ENCODE peak calls at places on chromosome 18, in six cellular contexts. Z is OCI-LY7; C is CD8-positive, alpha-beta T cell; I is DND-41; J is body of pancreas; F is brain microvascular endothelial cell. E is an unnamed sample.
A peak's percentile ranks its signal among the peaks of the same experiment; 100 is the strongest.

GRCh38 chr18:58484989-58485962 is 143.6 kb downstream of the ALPK2 start:
- DNase-seq in I (no peak), J (no peak), F (no peak), C (no peak), Z (no peak), E (no peak)

GRCh38 chr18:9772847-9773677 is 65.0 kb downstream of the RAB31 start:
- DNase-seq in I (no peak), Z (no peak), F (no peak), J (no peak), C (no peak), E (no peak)

GRCh38 chr18:37122877-37123276 is 293.9 kb downstream of the KIAA1328 start:
- DNase-seq in Z (no peak), I (no peak), F (no peak), J (no peak), C (no peak), E (no peak)

GRCh38 chr18:55856191-55856590 is 268.2 kb upstream of the TCF4 start:
- DNase-seq in J (no peak), C (no peak), I (no peak), Z (no peak), F (peak; percentile 72), E (no peak)

GRCh38 chr18:55779711-55780590 is 192.0 kb upstream of the TCF4 start:
- DNase-seq in C (no peak), Z (peak; percentile 5), F (no peak), I (no peak), J (peak; percentile 13), E (no peak)

GRCh38 chr18:10776493-10776892 is 250.7 kb downstream of the NAPG start:
- DNase-seq in C (no peak), F (no peak), J (no peak), Z (no peak), I (no peak), E (no peak)

GRCh38 chr18:11387880-11388279 is 221.5 kb upstream of the SLC35G4 start:
- DNase-seq in J (peak; percentile 73), F (peak; percentile 77), Z (no peak), I (no peak), C (no peak), E (peak; percentile 8)

GRCh38 chr18:58067611-58068010 is 23.6 kb downstream of the NEDD4L start:
- DNase-seq in I (no peak), C (no peak), F (no peak), Z (no peak), J (peak; percentile 25), E (no peak)

GRCh38 chr18:22488554-22488953 is 70.8 kb upstream of the CTAGE1 start:
- DNase-seq in C (no peak), I (no peak), J (peak; percentile 34), Z (no peak), F (no peak), E (no peak)

GRCh38 chr18:77140439-77141109 is 8.0 kb upstream of the MBP start:
- DNase-seq in J (no peak), Z (peak; percentile 17), F (no peak), I (no peak), C (peak; percentile 67), E (no peak)

GRCh38 chr18:28045176-28045810 is 131.6 kb downstream of the CDH2 start:
- DNase-seq in Z (no peak), I (no peak), C (no peak), J (no peak), F (peak; percentile 65), E (no peak)

GRCh38 chr18:62522510-62523254 is at the start of gene ZCCHC2:
- DNase-seq in I (peak; percentile 98), J (peak; percentile 97), F (peak; percentile 95), C (peak; percentile 100), Z (peak; percentile 90), E (peak; percentile 84)

GRCh38 chr18:11667578-11667977 is 21.5 kb upstream of the GNAL start:
- DNase-seq in C (no peak), F (no peak), I (no peak), J (no peak), Z (no peak), E (no peak)

GRCh38 chr18:23226930-23227728 is 91.8 kb downstream of the CABLES1 start:
- DNase-seq in J (no peak), F (peak; percentile 84), C (no peak), Z (no peak), I (no peak), E (no peak)

GRCh38 chr18:63848159-63848558 is 39.3 kb upstream of the SERPINB2 start:
- DNase-seq in F (peak; percentile 46), C (no peak), I (peak; percentile 7), Z (peak; percentile 12), J (no peak), E (no peak)

GRCh38 chr18:46275370-46275769 is 171.2 kb downstream of the HAUS1 start:
- DNase-seq in C (no peak), F (no peak), I (no peak), J (no peak), Z (no peak), E (no peak)

GRCh38 chr18:8930990-8931648 is 171.4 kb upstream of the NDUFV2 start:
- DNase-seq in F (peak; percentile 22), C (no peak), I (no peak), J (no peak), Z (peak; percentile 34), E (no peak)

GRCh38 chr18:59012815-59013677 is 126.6 kb upstream of the SEC11C start:
- DNase-seq in J (no peak), I (no peak), C (no peak), F (no peak), Z (no peak), E (no peak)

GRCh38 chr18:28411806-28412205 is 234.9 kb upstream of the CDH2 start:
- DNase-seq in Z (no peak), C (no peak), J (no peak), F (no peak), I (no peak), E (no peak)

GRCh38 chr18:48931680-48932461 is 18.9 kb downstream of the SMAD7 start:
- DNase-seq in Z (no peak), F (no peak), C (no peak), I (no peak), J (no peak), E (no peak)

GRCh38 chr18:74303936-74304335 is 11.7 kb upstream of the C18orf63 start:
- DNase-seq in C (no peak), I (no peak), J (no peak), F (peak; percentile 20), Z (no peak), E (no peak)

GRCh38 chr18:67597759-67598158 is 81.2 kb upstream of the DSEL start:
- DNase-seq in F (no peak), I (no peak), J (no peak), Z (no peak), C (no peak), E (no peak)

GRCh38 chr18:67600781-67601180 is 84.3 kb upstream of the DSEL start:
- DNase-seq in Z (no peak), C (no peak), F (no peak), I (no peak), J (no peak), E (no peak)

GRCh38 chr18:67599277-67599676 is 82.8 kb upstream of the DSEL start:
- DNase-seq in F (peak; percentile 23), J (no peak), C (no peak), Z (no peak), I (no peak), E (no peak)

GRCh38 chr18:67596003-67596402 is 79.5 kb upstream of the DSEL start:
- DNase-seq in Z (no peak), C (no peak), F (no peak), J (no peak), I (no peak), E (no peak)

DNA sequence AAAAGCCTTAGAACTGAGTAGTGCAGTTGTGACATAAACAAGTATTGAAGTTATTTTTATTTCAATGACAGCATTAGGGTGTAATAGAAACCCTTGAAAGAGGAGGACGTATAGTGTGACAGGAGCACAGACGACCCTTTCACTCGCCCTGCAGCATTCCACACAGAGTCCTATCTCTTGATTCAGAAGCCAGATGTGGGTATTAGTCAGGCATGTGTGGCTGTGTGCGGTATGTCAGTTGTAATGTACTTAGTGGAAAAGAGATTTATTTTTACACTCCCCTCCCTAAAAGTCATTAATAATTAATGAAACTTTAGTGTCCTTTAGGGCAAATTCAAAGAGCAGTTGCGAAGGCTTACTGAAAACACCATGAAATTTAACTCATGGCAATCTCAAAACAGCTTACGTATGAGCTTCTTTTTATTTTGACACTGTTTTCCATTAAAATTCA is 83.7 kb upstream of the DSEL start:
- DNase-seq in I (no peak), C (no peak), J (no peak), Z (no peak), F (peak; percentile 91), E (no peak)
- H3K4me3 ChIP-seq in I (no peak overlapping the region), C (no peak overlapping the region), J (no peak overlapping the region), Z (no peak overlapping the region), F (no peak overlapping the region), E (no peak overlapping the region)

GRCh38 chr18:54641734-54642133 is 50.7 kb downstream of the DYNAP start:
- DNase-seq in C (no peak), Z (no peak), F (no peak), I (no peak), J (no peak), E (no peak)

DNA sequence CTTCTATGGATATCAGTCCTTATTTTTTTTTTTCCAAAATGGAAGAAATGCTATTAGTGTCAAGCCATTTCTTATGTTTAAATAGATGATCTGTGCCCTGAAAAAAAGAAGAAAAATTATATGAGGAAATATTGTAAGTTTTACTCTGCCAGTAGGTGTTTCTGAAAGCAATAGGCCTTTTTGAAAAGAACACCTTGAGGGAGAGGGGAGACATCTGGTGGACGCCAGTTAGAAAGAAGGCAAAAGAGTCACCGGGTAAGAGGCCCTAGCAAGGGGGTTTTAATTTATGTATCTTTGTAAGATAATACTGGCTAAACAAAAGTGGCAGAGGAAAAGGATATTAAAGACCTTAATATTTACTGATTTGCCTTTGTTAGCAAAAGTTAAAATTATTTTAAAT is 56.1 kb downstream of the DYNAP start:
- DNase-seq in J (peak; percentile 33), Z (peak; percentile 31), F (peak; percentile 5), I (peak; percentile 8), C (no peak), E (no peak)
- TF ChIP-seq CTCF in J (peak; percentile 13), Z (peak; percentile 67), F (peak; percentile 66), I (peak; percentile 39), C (no peak), E (peak; percentile 33)

GRCh38 chr18:13712400-13713131 is 13.8 kb downstream of the FAM210A start:
- DNase-seq in Z (no peak), F (no peak), I (no peak), C (no peak), J (no peak), E (no peak)

GRCh38 chr18:13713455-13714055 is 12.8 kb downstream of the FAM210A start:
- DNase-seq in J (no peak), C (no peak), F (no peak), Z (no peak), I (no peak), E (no peak)

DNA sequence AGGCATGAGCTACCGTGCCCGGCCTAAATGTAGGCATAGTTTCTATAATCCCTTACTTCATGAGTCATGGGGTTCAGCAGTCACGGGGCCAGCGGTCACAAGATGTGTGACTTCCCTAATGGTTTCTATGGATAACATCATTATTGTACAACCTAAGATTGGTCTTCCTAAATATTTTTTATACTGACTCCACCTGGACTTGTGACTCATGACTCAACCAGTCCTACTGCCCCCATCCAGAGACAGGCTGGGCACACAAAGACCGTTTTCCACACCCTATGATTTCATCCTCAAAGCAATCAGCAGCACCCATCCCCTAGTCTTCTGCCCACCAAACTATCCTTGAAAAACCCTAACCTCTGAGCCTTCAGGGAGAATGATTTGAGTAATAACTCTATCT is 15.9 kb downstream of the FAM210A start:
- DNase-seq in I (no peak), Z (no peak), F (no peak), J (no peak), C (no peak), E (no peak)
- H3K4me3 ChIP-seq in I (no peak overlapping the region), Z (no peak overlapping the region), F (no peak overlapping the region), J (no peak overlapping the region), C (no peak overlapping the region), E (no peak overlapping the region)

GRCh38 chr18:71001597-71001996 is 712.8 kb downstream of the SOCS6 start:
- DNase-seq in F (no peak), Z (no peak), I (no peak), C (no peak), J (no peak), E (no peak)

GRCh38 chr18:70998490-70998889 is 709.6 kb downstream of the SOCS6 start:
- DNase-seq in Z (no peak), I (no peak), C (no peak), J (no peak), F (no peak), E (no peak)
- TF ChIP-seq CTCF in Z (no peak), I (peak; percentile 5), C (no peak), J (no peak), F (peak; percentile 19), E (no peak)